ENCODE peak calls at places on chromosomes 11 and 22, in eight cellular contexts. A is A549, M is right lobe of liver, P is ovary, X is thyroid gland, O is cardiac muscle cell, Q is astrocyte, Y is prostate gland. F is an unnamed sample.

GRCh38 chr11:104164028-104164520 is at the start of gene PDGFD:
- DNase-seq in A (peak; percentile 47), X (peak; percentile 24), M (peak; percentile 58), Q (peak; percentile 73), P (peak; percentile 75), O (peak; percentile 89), Y (peak; percentile 29), F (peak; percentile 64)

GRCh38 chr22:49977578-49977977 is 17.0 kb downstream of the PIM3 start:
- DNase-seq in X (no peak), Q (no peak), Y (no peak), M (no peak), P (no peak), O (no peak), A (no peak), F (no peak)

GRCh38 chr11:118265954-118266353 is 1.9 kb upstream of the MPZL2 start:
- DNase-seq in M (no peak), A (no peak), Q (no peak), X (peak; percentile 99), Y (peak; percentile 86), P (no peak), O (no peak), F (peak; percentile 20)

GRCh38 chr11:47856186-47856585 is 8.0 kb upstream of the NUP160 start:
- DNase-seq in O (peak; percentile 8), X (no peak), Q (no peak), P (no peak), A (no peak), M (no peak), Y (no peak), F (no peak)

GRCh38 chr22:20581503-20582170 is 74.2 kb downstream of the MED15 start:
- DNase-seq in A (no peak), M (peak; percentile 20), P (no peak), O (no peak), Q (no peak), X (no peak), Y (no peak), F (peak; percentile 5)

GRCh38 chr11:34345012-34345804 is 12.6 kb downstream of the ABTB2 start:
- DNase-seq in A (peak; percentile 64), O (peak; percentile 77), X (peak; percentile 54), M (peak; percentile 83), Y (peak; percentile 36), Q (peak; percentile 96), P (peak; percentile 47), F (peak; percentile 42)

GRCh38 chr11:128908391-128909246 is 17.5 kb downstream of the KCNJ5 start:
- DNase-seq in A (peak; percentile 27), P (peak; percentile 50), M (peak; percentile 51), Y (peak; percentile 68), Q (peak; percentile 70), O (peak; percentile 73), X (no peak), F (peak; percentile 73)

GRCh38 chr11:111793863-111794262 is 27.7 kb upstream of the PPP2R1B start:
- DNase-seq in X (no peak), O (peak; percentile 18), A (no peak), Y (no peak), P (no peak), M (peak; percentile 49), Q (peak; percentile 78), F (no peak)

GRCh38 chr11:112507281-112507680 is 246.6 kb upstream of the PLET1 start:
- DNase-seq in P (no peak), O (no peak), Q (no peak), M (no peak), Y (no peak), X (no peak), A (no peak), F (no peak)

GRCh38 chr11:47589103-47589502 is 2.6 kb downstream of the FAM180B start:
- DNase-seq in O (no peak), Q (no peak), Y (no peak), A (no peak), M (no peak), X (no peak), P (no peak), F (no peak)

GRCh38 chr11:110097459-110098012 is 4.3 kb downstream of the ZC3H12C start:
- DNase-seq in P (no peak), Q (no peak), X (no peak), O (peak; percentile 44), M (no peak), A (no peak), Y (no peak), F (no peak)

GRCh38 chr11:16739326-16739875 is 954 bp downstream of the C11orf58 start:
- DNase-seq in M (no peak), Y (no peak), P (no peak), X (no peak), O (peak; percentile 46), A (peak; percentile 25), Q (peak; percentile 30), F (no peak)

GRCh38 chr11:34493468-34493867 is 20.1 kb downstream of the ELF5 start:
- DNase-seq in A (no peak), Q (no peak), P (no peak), M (no peak), O (no peak), X (no peak), Y (no peak), F (no peak)

GRCh38 chr11:55793321-55793720 is 2.0 kb upstream of the OR5D14 start:
- DNase-seq in P (no peak), M (no peak), Q (no peak), X (no peak), A (no peak), O (no peak), Y (no peak), F (no peak)

GRCh38 chr22:17400305-17400704 is 31.0 kb downstream of the CECR2 start:
- DNase-seq in X (no peak), O (peak; percentile 30), M (no peak), Y (no peak), Q (no peak), A (no peak), P (no peak), F (no peak)

GRCh38 chr11:69138265-69138664 is 17.5 kb upstream of the SMIM38 start:
- DNase-seq in Q (peak; percentile 89), P (no peak), M (no peak), Y (no peak), X (no peak), A (no peak), O (peak; percentile 72), F (no peak)

GRCh38 chr11:57668467-57668890 is 565 bp downstream of the ZDHHC5 start:
- DNase-seq in P (no peak), O (no peak), X (peak; percentile 24), Y (no peak), A (no peak), Q (no peak), M (no peak), F (no peak)

GRCh38 chr11:1224491-1225385 is 1.9 kb downstream of the MUC5B start:
- DNase-seq in A (no peak), Y (no peak), P (no peak), Q (no peak), X (no peak), M (peak; percentile 7), O (no peak), F (no peak)

GRCh38 chr11:129973068-129973467 is 29.6 kb downstream of the PRDM10 start:
- DNase-seq in X (no peak), P (no peak), M (no peak), Y (no peak), A (no peak), O (no peak), Q (no peak), F (no peak)

GRCh38 chr11:72783144-72783910 is 10.5 kb downstream of the STARD10 start:
- DNase-seq in X (no peak), M (no peak), O (no peak), Q (no peak), P (no peak), A (no peak), Y (no peak), F (no peak)

GRCh38 chr22:40414838-40415505 is 44.6 kb downstream of the SGSM3 start:
- DNase-seq in O (no peak), P (no peak), A (no peak), Q (no peak), X (no peak), Y (no peak), M (no peak), F (no peak)
- TF ChIP-seq CTCF in O (no peak), P (no peak), A (no peak), Q (no peak), X (no peak), Y (no peak), M (no peak), F (no peak)

DNA sequence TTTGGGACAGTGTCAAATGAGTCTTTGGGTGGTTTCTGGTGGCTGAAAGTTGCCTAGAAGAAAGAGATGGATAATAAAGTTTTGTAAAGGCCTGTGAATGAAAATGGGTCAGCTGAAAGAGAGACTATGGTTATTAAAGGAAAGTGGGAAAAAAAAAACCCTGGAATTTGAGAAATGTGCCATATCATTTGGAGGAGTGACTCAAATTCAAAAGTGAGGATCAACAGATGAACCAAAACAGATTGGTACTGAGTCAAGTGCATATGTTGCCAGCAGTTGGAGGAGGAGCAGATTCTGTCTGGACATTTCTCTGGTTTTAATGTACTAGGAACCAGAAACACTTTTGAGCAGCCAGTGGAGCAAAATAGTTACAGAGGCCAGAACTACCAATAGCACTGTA is 339.8 kb downstream of the KCNA4 start:
- DNase-seq in X (no peak), A (no peak), M (no peak), P (no peak), Y (no peak), O (peak; percentile 18), Q (peak; percentile 4), F (no peak)
- H3K9me3 ChIP-seq in X (no peaks in the 10 kb centered on the region), A (no peaks in the 10 kb centered on the region), M (no peaks in the 10 kb centered on the region), P (no peaks in the 10 kb centered on the region), Y (no peaks in the 10 kb centered on the region), O (no peaks in the 10 kb centered on the region), Q (no peaks in the 10 kb centered on the region), F (no peaks in the 10 kb centered on the region)

DNA sequence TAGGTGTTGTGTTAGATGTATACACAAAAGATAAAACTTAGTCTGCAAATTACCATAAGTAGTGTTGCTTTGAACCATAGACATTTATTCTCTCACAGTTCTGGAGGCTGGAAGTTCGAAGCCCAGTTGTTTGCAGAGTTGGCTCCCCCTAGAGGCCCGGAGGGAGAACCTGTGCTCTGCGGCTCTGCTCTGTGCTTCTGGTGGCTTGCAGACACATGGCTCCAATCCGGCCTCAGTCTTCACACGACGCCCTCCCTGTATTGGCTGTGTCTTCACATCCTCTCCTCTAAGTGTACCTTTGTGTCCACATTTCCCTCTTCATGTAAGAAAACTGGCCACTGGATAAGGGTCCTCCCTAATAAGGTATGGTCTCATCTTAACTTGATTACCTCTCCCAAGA is 128.4 kb downstream of the OPCML start:
- DNase-seq in O (no peak), A (no peak), Y (no peak), M (no peak), P (no peak), X (no peak), Q (no peak), F (no peak)
- TF ChIP-seq CTCF in O (no peak), A (no peak), Y (no peak), M (no peak), P (no peak), X (no peak), Q (no peak), F (peak; percentile 34)

DNA sequence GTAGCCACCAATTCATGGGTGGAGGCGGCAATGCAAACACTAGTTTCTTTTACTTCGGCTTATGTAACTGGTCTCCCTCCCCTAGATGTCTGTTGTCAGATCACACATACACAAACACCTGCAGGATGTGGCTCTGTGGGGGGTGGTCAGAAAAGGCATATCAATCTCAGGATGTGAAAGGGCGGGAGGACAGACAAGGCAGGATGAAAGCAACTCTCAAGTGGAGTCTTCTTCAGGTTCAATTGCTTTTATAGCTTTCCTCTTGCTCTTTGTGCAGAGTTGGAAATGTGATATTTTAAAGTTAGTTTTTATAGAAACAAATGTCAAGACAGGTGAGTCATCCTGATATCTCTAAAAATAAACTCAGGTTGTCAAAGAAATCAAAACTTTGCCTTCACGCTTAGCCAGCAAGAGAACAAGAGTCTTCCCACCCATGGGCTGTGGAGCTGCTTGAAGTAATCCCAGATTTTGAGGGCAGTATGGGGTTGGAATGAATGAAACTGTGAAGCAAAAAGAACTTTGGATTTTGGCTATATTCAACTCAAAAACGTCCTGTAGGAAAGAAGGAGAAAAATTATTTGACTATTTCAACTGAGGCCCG is 423.4 kb downstream of the GUCY1A2 start:
- DNase-seq in Q (peak; percentile 6), O (no peak), A (no peak), X (no peak), Y (no peak), P (no peak), M (no peak), F (no peak)
- H3K9me3 ChIP-seq in Q (no peaks in the 10 kb centered on the region), O (no peaks in the 10 kb centered on the region), A (no peaks in the 10 kb centered on the region), X (no peaks in the 10 kb centered on the region), Y (no peaks in the 10 kb centered on the region), P (no peaks in the 10 kb centered on the region), M (no peaks in the 10 kb centered on the region), F (peaks cover 4% of the 10 kb centered on the region)

F was measured in left ventricle myocardium inferior.